ENCODE peak calls at places on chromosomes 7 and 10, in six cellular contexts. R is brain microvascular endothelial cell, F is NCI-H1092, Y is D341Med, E is H9, L is aorta. M is an unnamed sample.

GRCh38 chr10:121466424-121466823 is 131.8 kb downstream of the FGFR2 start:
- DNase-seq in R (no peak), F (no peak), Y (no peak), E (no peak), L (no peak), M (no peak)

GRCh38 chr7:133109816-133110215 is 27.9 kb upstream of the CHCHD3 start:
- DNase-seq in R (no peak), F (no peak), Y (no peak), E (no peak), L (no peak), M (no peak)

GRCh38 chr7:129615018-129615417 is 3.5 kb downstream of the NRF1 start:
- DNase-seq in R (no peak), F (no peak), Y (no peak), E (no peak), L (no peak), M (no peak)

GRCh38 chr10:118102116-118102515 is 55.4 kb upstream of the RAB11FIP2 start:
- DNase-seq in R (no peak), F (no peak), Y (no peak), E (no peak), L (no peak), M (no peak)

GRCh38 chr10:26448706-26449435 is 10.7 kb downstream of the APBB1IP start:
- DNase-seq in R (no peak), F (no peak), Y (no peak), E (no peak), L (no peak), M (no peak)

GRCh38 chr7:135770139-135770710 is 21.6 kb upstream of the FAM180A start:
- DNase-seq in R (no peak), F (no peak), Y (no peak), E (no peak), L (no peak), M (no peak)

GRCh38 chr10:132448248-132448731 is 51.3 kb downstream of the PWWP2B start:
- DNase-seq in R (no peak), F (no peak), Y (peak; percentile 55), E (peak; percentile 92), L (peak; percentile 89), M (no peak)

GRCh38 chr7:105677395-105677701 is 96.1 kb upstream of the EFCAB10 start:
- DNase-seq in R (no peak), F (no peak), Y (no peak), E (no peak), L (no peak), M (no peak)

GRCh38 chr7:18515067-18515466 is 19.5 kb downstream of the HDAC9 start:
- DNase-seq in R (no peak), F (no peak), Y (no peak), E (no peak), L (no peak), M (no peak)

GRCh38 chr10:62690703-62691102 is 113.8 kb upstream of the ADO start:
- DNase-seq in R (no peak), F (no peak), Y (no peak), E (peak; percentile 35), L (no peak), M (no peak)

GRCh38 chr10:71569775-71570588 is 149.6 kb downstream of the C10orf105 start:
- DNase-seq in R (peak; percentile 34), F (peak; percentile 23), Y (peak; percentile 71), E (peak; percentile 83), L (peak; percentile 87), M (no peak)

GRCh38 chr10:35992107-35992506 is 350.0 kb upstream of the FZD8 start:
- DNase-seq in R (no peak), F (no peak), Y (no peak), E (no peak), L (no peak), M (no peak)

M was measured in NCI-H1417 treated with DMSO at 0.1 percent for 48 hours.